ENCODE peak calls at places on chromosomes 3 and 15, in eight cellular contexts. Y, V, B, O, E, A, F and L are unnamed samples.

GRCh38 chr3:63921741-63922482 is 9.7 kb upstream of the SCAANT1 start:
- DNase-seq in Y (peak), V (no peak), B (no peak), O (no peak), E (no peak), A (no peak), F (no peak), L (no peak)

GRCh38 chr3:102068327-102068726 is 219.0 kb downstream of the NFKBIZ start:
- DNase-seq in Y (no peak), V (no peak), B (no peak), O (peak), E (no peak), A (no peak), F (no peak), L (no peak)

GRCh38 chr3:181470349-181470748 is 241.4 kb upstream of the SOX2 start:
- DNase-seq in Y (no peak), V (no peak), B (no peak), O (no peak), E (no peak), A (no peak), F (no peak), L (no peak)

GRCh38 chr3:122488262-122488973 is 26.3 kb downstream of the KPNA1 start:
- DNase-seq in Y (no peak), V (no peak), B (no peak), O (no peak), E (no peak), A (no peak), F (no peak), L (no peak)

GRCh38 chr3:16183082-16183481 is 8.6 kb downstream of the GALNT15 start:
- DNase-seq in Y (no peak), V (no peak), B (no peak), O (no peak), E (no peak), A (no peak), F (no peak), L (no peak)

GRCh38 chr3:140198242-140198641 is 263.3 kb downstream of the CLSTN2 start:
- DNase-seq in Y (no peak), V (no peak), B (no peak), O (no peak), E (no peak), A (no peak), F (no peak), L (no peak)

GRCh38 chr3:53243165-53243564 is 12.7 kb downstream of the TKT start:
- DNase-seq in Y (peak), V (no peak), B (peak), O (peak), E (no peak), A (no peak), F (peak), L (peak)

GRCh38 chr3:147572970-147573340 is 163.8 kb downstream of the ZIC1 start:
- DNase-seq in Y (no peak), V (no peak), B (no peak), O (no peak), E (no peak), A (no peak), F (no peak), L (no peak)

GRCh38 chr3:194658477-194659242 is 13.3 kb downstream of the LSG1 start:
- DNase-seq in Y (no peak), V (no peak), B (no peak), O (peak), E (no peak), A (no peak), F (no peak), L (no peak)

GRCh38 chr15:92158426-92158825 is 235.3 kb upstream of the ST8SIA2 start:
- DNase-seq in Y (no peak), V (no peak), B (peak), O (no peak), E (peak), A (peak), F (no peak), L (no peak)

GRCh38 chr3:53161345-53161819 is 373 bp downstream of the PRKCD start:
- DNase-seq in Y (no peak), V (peak), B (no peak), O (peak), E (no peak), A (no peak), F (no peak), L (no peak)

GRCh38 chr3:108182339-108182738 is 39.9 kb downstream of the IFT57 start:
- DNase-seq in Y (no peak), V (no peak), B (peak), O (no peak), E (no peak), A (no peak), F (no peak), L (no peak)

GRCh38 chr3:135097276-135097946 is 302.4 kb downstream of the EPHB1 start:
- DNase-seq in Y (no peak), V (no peak), B (no peak), O (no peak), E (no peak), A (no peak), F (no peak), L (no peak)

GRCh38 chr3:108006901-108007331 is 83.9 kb downstream of the CD47 start:
- DNase-seq in Y (peak), V (no peak), B (no peak), O (peak), E (no peak), A (no peak), F (no peak), L (no peak)

GRCh38 chr3:182626484-182627467 is 166.5 kb upstream of the ATP11B start:
- DNase-seq in Y (no peak), V (no peak), B (no peak), O (no peak), E (no peak), A (peak), F (no peak), L (no peak)

GRCh38 chr3:126544596-126545281 is 14.0 kb downstream of the C3orf22 start:
- DNase-seq in Y (no peak), V (peak), B (no peak), O (no peak), E (no peak), A (peak), F (peak), L (peak)

GRCh38 chr15:82532383-82532990 is 7.8 kb downstream of the RPS17 start:
- DNase-seq in Y (no peak), V (no peak), B (no peak), O (no peak), E (no peak), A (peak), F (no peak), L (peak)

GRCh38 chr15:78048410-78048946 is 29.0 kb downstream of the TBC1D2B start:
- DNase-seq in Y (no peak), V (no peak), B (no peak), O (no peak), E (no peak), A (no peak), F (no peak), L (no peak)

GRCh38 chr3:194272221-194272620 is 78.9 kb downstream of the CPN2 start:
- DNase-seq in Y (no peak), V (peak), B (no peak), O (no peak), E (no peak), A (no peak), F (no peak), L (no peak)

GRCh38 chr3:52062499-52062898 is 6.1 kb upstream of the DUSP7 start:
- DNase-seq in Y (peak), V (peak), B (no peak), O (peak), E (peak), A (no peak), F (no peak), L (peak)

GRCh38 chr3:101252897-101253296 is 67.5 kb downstream of the IMPG2 start:
- DNase-seq in Y (no peak), V (no peak), B (peak), O (no peak), E (no peak), A (no peak), F (no peak), L (no peak)

GRCh38 chr3:108159128-108159527 is 63.1 kb downstream of the IFT57 start:
- DNase-seq in Y (no peak), V (no peak), B (no peak), O (no peak), E (no peak), A (no peak), F (no peak), L (no peak)

GRCh38 chr15:63018639-63019038 is 23.9 kb upstream of the TPM1 start:
- DNase-seq in Y (no peak), V (no peak), B (no peak), O (no peak), E (no peak), A (no peak), F (no peak), L (no peak)

GRCh38 chr3:150544726-150545125 is 1.6 kb downstream of the SERP1 start:
- DNase-seq in Y (no peak), V (no peak), B (no peak), O (peak), E (no peak), A (no peak), F (no peak), L (no peak)

GRCh38 chr15:45702041-45702440 is 67.2 kb downstream of the SQOR start:
- DNase-seq in Y (no peak), V (no peak), B (no peak), O (no peak), E (no peak), A (peak), F (no peak), L (no peak)

GRCh38 chr3:66644549-66644948 is 143.7 kb upstream of the LRIG1 start:
- DNase-seq in Y (no peak), V (no peak), B (no peak), O (no peak), E (no peak), A (no peak), F (no peak), L (no peak)

GRCh38 chr15:96184297-96184696 is 146.2 kb upstream of the NR2F2 start:
- DNase-seq in Y (no peak), V (no peak), B (no peak), O (no peak), E (no peak), A (no peak), F (no peak), L (no peak)

GRCh38 chr3:102174312-102174712 is 260.5 kb upstream of the ZPLD1 start:
- DNase-seq in Y (no peak), V (no peak), B (no peak), O (peak), E (no peak), A (no peak), F (no peak), L (no peak)

GRCh38 chr3:50303038-50303815 is at the start of gene HYAL1:
- DNase-seq in Y (no peak), V (no peak), B (peak), O (no peak), E (peak), A (peak), F (peak), L (peak)

GRCh38 chr3:46271209-46271608 is 28.9 kb downstream of the CCR3 start:
- DNase-seq in Y (no peak), V (no peak), B (no peak), O (no peak), E (no peak), A (no peak), F (no peak), L (no peak)
- TF ChIP-seq POLR2AphosphoS5 in Y (no peak), V (no peak), B (no peak), O (no peak), E (no peak), A (no peak), F (no peak), L (no peak)

DNA sequence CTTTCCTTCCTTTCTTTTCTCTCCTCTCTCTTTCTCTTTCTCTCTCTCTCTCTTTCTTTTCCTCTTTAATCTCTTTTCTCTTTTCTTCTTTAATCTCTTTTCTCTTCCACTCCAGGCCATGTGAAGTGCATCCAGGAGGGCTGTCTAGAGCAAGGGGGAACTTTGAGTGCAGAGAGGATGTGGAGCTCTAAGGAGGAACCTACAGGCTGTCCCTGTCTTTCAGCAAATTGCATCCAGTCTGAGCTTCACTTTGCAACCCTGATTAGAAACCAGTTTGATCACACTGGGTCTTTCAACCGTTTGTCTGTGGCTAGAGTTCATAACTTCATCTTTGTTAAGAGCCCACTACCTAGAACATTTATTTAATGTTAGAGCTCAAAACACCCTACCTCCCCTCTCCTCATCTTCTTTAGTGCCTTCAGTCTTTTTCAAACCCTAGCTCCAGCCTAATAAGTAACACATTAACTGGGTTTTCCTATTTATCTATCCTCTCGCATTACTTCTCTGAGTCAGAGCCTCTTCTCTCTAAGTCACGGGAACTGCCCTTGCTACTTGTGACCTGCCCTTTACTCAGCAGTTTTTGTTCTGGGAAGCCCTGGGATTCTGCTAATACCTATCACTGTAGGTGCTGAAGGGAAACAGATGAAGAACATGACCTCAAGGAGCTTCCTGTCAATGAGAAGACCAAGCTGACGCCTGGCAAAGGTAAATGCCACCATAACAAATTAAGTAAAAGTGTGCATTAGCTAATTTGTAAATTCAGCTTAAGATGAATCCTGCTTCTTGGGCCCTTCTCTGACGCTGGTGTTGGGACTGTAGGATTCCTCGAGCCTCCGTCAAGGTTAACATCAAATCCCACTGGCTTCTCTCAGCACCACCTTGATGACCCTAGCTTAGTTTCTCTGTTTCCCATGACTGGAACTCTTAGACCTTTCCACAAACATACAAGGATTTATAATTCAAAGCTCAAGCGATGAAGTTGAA is at the start of gene GCNT3:
- DNase-seq in Y (peak), V (peak), B (no peak), O (no peak), E (peak), A (no peak), F (no peak), L (peak)
- TF ChIP-seq POLR2AphosphoS5 in Y (no peak), V (peak), B (no peak), O (no peak), E (peak), A (peak), F (no peak), L (no peak)

GRCh38 chr3:184836090-184836785 is 24.3 kb downstream of the VPS8 start:
- DNase-seq in Y (no peak), V (no peak), B (no peak), O (no peak), E (no peak), A (no peak), F (no peak), L (no peak)
- TF ChIP-seq POLR2AphosphoS5 in Y (no peak), V (no peak), B (no peak), O (no peak), E (no peak), A (no peak), F (no peak), L (no peak)

GRCh38 chr3:87101873-87102272 is 110.9 kb upstream of the VGLL3 start:
- DNase-seq in Y (no peak), V (no peak), B (peak), O (no peak), E (no peak), A (no peak), F (no peak), L (no peak)
- TF ChIP-seq POLR2AphosphoS5 in Y (no peak), V (no peak), B (no peak), O (no peak), E (no peak), A (no peak), F (no peak), L (no peak)

GRCh38 chr15:55084216-55084615 is 112.5 kb downstream of the RSL24D1 start:
- DNase-seq in Y (no peak), V (no peak), B (no peak), O (no peak), E (no peak), A (no peak), F (no peak), L (no peak)
- TF ChIP-seq POLR2AphosphoS5 in Y (no peak), V (no peak), B (no peak), O (no peak), E (no peak), A (no peak), F (no peak), L (no peak)

GRCh38 chr15:55250392-55250791 is 39.2 kb downstream of the RAB27A start:
- DNase-seq in Y (peak), V (peak), B (no peak), O (no peak), E (no peak), A (no peak), F (no peak), L (no peak)
- TF ChIP-seq POLR2AphosphoS5 in Y (peak), V (peak), B (no peak), O (no peak), E (no peak), A (peak), F (no peak), L (peak)

GRCh38 chr3:96831175-96831574 is 16.8 kb downstream of the EPHA6 start:
- DNase-seq in Y (no peak), V (no peak), B (no peak), O (no peak), E (no peak), A (no peak), F (no peak), L (no peak)

GRCh38 chr3:96836153-96836915 is 21.9 kb downstream of the EPHA6 start:
- DNase-seq in Y (no peak), V (no peak), B (no peak), O (no peak), E (no peak), A (no peak), F (no peak), L (no peak)

DNA sequence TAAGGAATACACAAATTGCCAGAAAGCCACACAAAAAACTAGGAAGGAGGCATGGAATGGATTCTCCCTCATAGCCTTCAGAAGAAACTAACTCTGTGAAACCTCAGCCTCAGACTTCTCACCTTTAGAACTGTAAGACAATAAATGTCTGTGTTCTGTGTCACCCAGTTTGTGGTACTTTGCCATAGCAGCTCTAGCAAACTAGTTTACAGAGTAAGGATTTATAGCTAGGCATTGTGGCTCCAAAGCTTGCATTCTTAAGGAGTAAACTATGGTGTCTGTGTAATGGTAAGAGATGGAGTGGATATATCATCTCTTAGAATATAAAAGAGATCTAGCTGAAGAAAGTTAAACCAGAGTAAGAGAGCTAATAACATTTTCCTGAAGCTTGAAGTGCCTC is 18.9 kb downstream of the EPHA6 start:
- DNase-seq in Y (no peak), V (no peak), B (no peak), O (no peak), E (no peak), A (no peak), F (no peak), L (no peak)
- TF ChIP-seq POLR2AphosphoS5 in Y (no peak), V (peak), B (no peak), O (no peak), E (no peak), A (no peak), F (no peak), L (no peak)

GRCh38 chr3:18428036-18428435 is 2.9 kb upstream of the SATB1 start:
- DNase-seq in Y (no peak), V (no peak), B (peak), O (no peak), E (no peak), A (no peak), F (no peak), L (no peak)

GRCh38 chr3:18426597-18426996 is 1.5 kb upstream of the SATB1 start:
- DNase-seq in Y (no peak), V (no peak), B (no peak), O (no peak), E (no peak), A (no peak), F (no peak), L (no peak)

GRCh38 chr3:18424213-18424861 is 802 bp downstream of the SATB1 start:
- DNase-seq in Y (no peak), V (peak), B (peak), O (no peak), E (no peak), A (no peak), F (peak), L (peak)

GRCh38 chr3:18424862-18425640 is at the start of gene SATB1:
- DNase-seq in Y (peak), V (peak), B (peak), O (peak), E (no peak), A (peak), F (peak), L (peak)

GRCh38 chr3:18425641-18426403 is 683 bp upstream of the SATB1 start:
- DNase-seq in Y (peak), V (peak), B (peak), O (peak), E (no peak), A (peak), F (peak), L (peak)
- TF ChIP-seq POLR2AphosphoS5 in Y (peak), V (peak), B (no peak), O (no peak), E (no peak), A (no peak), F (no peak), L (no peak)